ENCODE peak calls at places on chromosomes 4 and X, in seven cellular contexts. X is mesendoderm; J is activated naive CD4-positive, alpha-beta T cell treated with Interleukin-2 at 50 U/mL for 16 hours; I is stimulated activated CD8-positive, alpha-beta memory T cell treated with anti-CD3 and anti-CD28 coated beads, Interleukin-12 subunit alpha, Interleukin-12 subunit beta, amount 100 ng/mL, for 1 hour; R is dorsolateral prefrontal cortex; B is stimulated activated CD4-positive, alpha-beta T cell treated with anti-CD3 and anti-CD28 coated beads, Interleukin-4, amount 100 ng/mL, for 48 hours; T is smooth muscle cell of the brain vasculature. S is an unnamed sample.
A peak's percentile ranks its signal among the peaks of the same experiment; 100 is the strongest.

GRCh38 chrX:126063984-126064383 is 102.1 kb downstream of the DCAF12L2 start:
- DNase-seq in I (no peak), J (no peak), R (no peak), B (no peak), T (no peak), X (no peak), S (no peak)

GRCh38 chrX:120755066-120755846 is 120.4 kb downstream of the CT47B1 start:
- DNase-seq in I (no peak), T (no peak), J (no peak), B (no peak), R (no peak), X (no peak), S (no peak)

GRCh38 chr4:101994247-101994775 is 203.8 kb downstream of the BANK1 start:
- DNase-seq in T (no peak), I (no peak), J (no peak), B (no peak), X (no peak), R (no peak), S (no peak)

GRCh38 chrX:69539437-69539836 is 35.3 kb downstream of the NALF2 start:
- DNase-seq in I (no peak), X (no peak), T (no peak), B (no peak), J (no peak), R (no peak), S (no peak)

GRCh38 chr4:86054676-86055075 is 305.2 kb downstream of the MAPK10 start:
- DNase-seq in T (no peak), X (no peak), J (no peak), I (no peak), B (no peak), R (no peak), S (no peak)

GRCh38 chr4:181745933-181746627 is 497.1 kb upstream of the TENM3 start:
- DNase-seq in B (no peak), I (no peak), X (peak; percentile 89), R (no peak), T (no peak), J (no peak), S (no peak)

GRCh38 chr4:37999000-37999745 is 39.0 kb downstream of the PTTG2 start:
- DNase-seq in I (no peak), B (no peak), X (no peak), J (no peak), T (no peak), R (no peak), S (no peak)

GRCh38 chr4:98283219-98284199 is 22.3 kb downstream of the RAP1GDS1 start:
- DNase-seq in R (no peak), B (no peak), J (no peak), X (no peak), T (no peak), I (no peak), S (no peak)

GRCh38 chrX:42837747-42838146 is 59.8 kb upstream of the PPP1R2C start:
- DNase-seq in J (no peak), T (no peak), B (no peak), X (no peak), R (no peak), I (no peak), S (no peak)

GRCh38 chr4:6148506-6149205 is 51.7 kb downstream of the JAKMIP1 start:
- DNase-seq in J (no peak), X (no peak), T (no peak), B (no peak), I (no peak), R (no peak), S (no peak)

GRCh38 chrX:16239211-16239610 is 71.9 kb downstream of the MAGEB17 start:
- DNase-seq in T (peak; percentile 33), B (no peak), R (no peak), I (no peak), X (no peak), J (no peak), S (peak; percentile 41)

GRCh38 chr4:81422591-81422990 is 49.1 kb downstream of the RASGEF1B start:
- DNase-seq in I (no peak), B (no peak), J (no peak), X (no peak), T (no peak), R (no peak), S (no peak)

GRCh38 chr4:85761803-85762202 is 286.9 kb downstream of the ARHGAP24 start:
- DNase-seq in B (no peak), I (no peak), R (no peak), T (no peak), J (no peak), X (no peak), S (no peak)

GRCh38 chr4:107719211-107719926 is 665 bp downstream of the PAPSS1 start:
- DNase-seq in J (no peak), B (peak; percentile 20), T (no peak), X (peak; percentile 85), I (no peak), R (peak; percentile 37), S (no peak)

GRCh38 chr4:17347445-17347844 is 164.4 kb downstream of the QDPR start:
- DNase-seq in R (no peak), I (no peak), J (peak; percentile 16), T (no peak), B (peak; percentile 5), X (peak; percentile 72), S (no peak)

GRCh38 chr4:108172231-108172779 is 3.6 kb upstream of the LEF1 start:
- DNase-seq in B (no peak), X (no peak), I (no peak), R (no peak), J (peak; percentile 36), T (no peak), S (no peak)

GRCh38 chrX:134672101-134672500 is 13.8 kb upstream of the PLAC1 start:
- DNase-seq in T (no peak), B (no peak), J (no peak), I (no peak), R (no peak), X (no peak), S (no peak)

GRCh38 chr4:103415801-103416200 is 217.7 kb upstream of the CENPE start:
- DNase-seq in X (no peak), J (no peak), R (no peak), I (no peak), T (no peak), B (no peak), S (no peak)

GRCh38 chr4:103928370-103928769 is 208.6 kb upstream of the TACR3 start:
- DNase-seq in X (no peak), B (no peak), I (no peak), T (no peak), J (no peak), R (no peak), S (no peak)

GRCh38 chr4:121050251-121050650 is 22.1 kb downstream of the NDNF start:
- DNase-seq in X (no peak), B (no peak), T (peak; percentile 9), R (no peak), J (no peak), I (no peak), S (no peak)

GRCh38 chr4:137707626-137708025 is 175.3 kb upstream of the PCDH18 start:
- DNase-seq in J (no peak), I (no peak), X (no peak), B (no peak), R (no peak), T (no peak), S (no peak)

GRCh38 chr4:101040776-101041175 is 306.6 kb downstream of the PPP3CA start:
- DNase-seq in J (no peak), X (no peak), I (no peak), R (no peak), B (no peak), T (no peak), S (no peak)

GRCh38 chr4:123024710-123025109 is 102.3 kb upstream of the NUDT6 start:
- DNase-seq in J (no peak), T (no peak), R (no peak), I (no peak), X (no peak), B (no peak), S (no peak)

GRCh38 chrX:118853596-118853995 is 30.0 kb downstream of the ZCCHC12 start:
- DNase-seq in I (no peak), X (no peak), J (no peak), T (no peak), R (no peak), B (no peak), S (no peak)

GRCh38 chrX:71171110-71171801 is 26.6 kb downstream of the NLGN3 start:
- DNase-seq in I (no peak), T (no peak), X (no peak), R (peak; percentile 4), B (no peak), J (no peak), S (no peak)

GRCh38 chr4:71930459-71930858 is 101.3 kb upstream of the NPFFR2 start:
- DNase-seq in B (no peak), R (no peak), I (no peak), T (no peak), J (no peak), X (no peak), S (no peak)

GRCh38 chr4:93317046-93317445 is 511.5 kb upstream of the ATOH1 start:
- DNase-seq in I (no peak), J (no peak), R (no peak), T (no peak), B (no peak), X (no peak), S (no peak)

GRCh38 chr4:74884282-74884681 is 48.6 kb upstream of the PARM1 start:
- DNase-seq in R (no peak), I (no peak), T (no peak), B (no peak), J (no peak), X (no peak), S (no peak)

GRCh38 chrX:110226931-110227330 is 91.0 kb downstream of the AMMECR1 start:
- DNase-seq in R (no peak), J (no peak), T (no peak), X (no peak), I (no peak), B (no peak), S (no peak)

GRCh38 chr4:26459054-26459755 is 31.1 kb downstream of the CCKAR start:
- DNase-seq in X (peak; percentile 73), B (no peak), T (peak; percentile 29), J (no peak), I (no peak), R (no peak), S (peak; percentile 35)

GRCh38 chr4:153497091-153497531 is 31.0 kb downstream of the TMEM131L start:
- DNase-seq in R (no peak), B (no peak), T (no peak), J (peak; percentile 54), I (no peak), X (peak; percentile 80), S (peak; percentile 73)

GRCh38 chrX:71482228-71482958 is 50.5 kb upstream of the OGT start:
- DNase-seq in J (no peak), T (no peak), B (no peak), I (no peak), X (no peak), R (no peak), S (no peak)

S was measured in PC-9.